ENCODE peak calls at places on chromosome 10, in six cellular contexts. P is AG04450, B is pancreas, R is lung, I is gastrocnemius medialis, Q is neural progenitor cell. G is an unnamed sample.

GRCh38 chr10:104931723-104932122 is 290.6 kb downstream of the SORCS3 start:
- DNase-seq in B (no peak), Q (no peak), R (no peak), I (no peak), P (no peak), G (no peak)

GRCh38 chr10:62054408-62054807 is 152.9 kb downstream of the ARID5B start:
- DNase-seq in R (no peak), P (no peak), I (no peak), B (no peak), Q (no peak), G (no peak)

GRCh38 chr10:526651-527312 is 162.7 kb downstream of the DIP2C start:
- DNase-seq in Q (peak; percentile 53), I (no peak), P (no peak), B (no peak), R (no peak), G (no peak)

GRCh38 chr10:133245439-133246235 is 8.0 kb downstream of the VENTX start:
- DNase-seq in P (no peak), Q (peak; percentile 42), I (no peak), B (no peak), R (no peak), G (no peak)

GRCh38 chr10:110864662-110865140 is 7.0 kb upstream of the PDCD4 start:
- DNase-seq in R (no peak), P (no peak), I (no peak), B (no peak), Q (no peak), G (no peak)

GRCh38 chr10:11443468-11444147 is 167.8 kb downstream of the USP6NL start:
- DNase-seq in R (no peak), P (no peak), Q (no peak), I (no peak), B (no peak), G (no peak)

GRCh38 chr10:14671383-14671782 is 103.3 kb downstream of the FAM107B start:
- DNase-seq in I (no peak), P (no peak), R (no peak), Q (peak; percentile 40), B (no peak), G (no peak)

GRCh38 chr10:117339569-117339968 is 35.7 kb downstream of the PDZD8 start:
- DNase-seq in Q (no peak), I (no peak), P (no peak), R (no peak), B (no peak), G (no peak)

GRCh38 chr10:18545626-18546025 is 105.8 kb downstream of the NSUN6 start:
- DNase-seq in Q (no peak), P (peak; percentile 24), B (no peak), R (no peak), I (no peak), G (no peak)

GRCh38 chr10:88062798-88063472 is 199.5 kb downstream of the PTEN start:
- DNase-seq in Q (no peak), B (no peak), I (no peak), P (peak; percentile 71), R (no peak), G (no peak)

GRCh38 chr10:34612446-34612845 is 202.7 kb downstream of the PARD3 start:
- DNase-seq in P (no peak), B (no peak), I (no peak), R (no peak), Q (no peak), G (no peak)

GRCh38 chr10:110346914-110347313 is 42.2 kb upstream of the SMNDC1 start:
- DNase-seq in I (no peak), B (no peak), Q (no peak), R (no peak), P (no peak), G (no peak)

GRCh38 chr10:31083765-31084184 is 52.1 kb upstream of the ZNF438 start:
- DNase-seq in I (peak; percentile 33), R (peak; percentile 54), B (peak; percentile 23), Q (peak; percentile 53), P (no peak), G (no peak)

GRCh38 chr10:47353351-47353750 is 5.2 kb downstream of the RBP3 start:
- DNase-seq in R (no peak), B (no peak), I (no peak), Q (no peak), P (no peak), G (no peak)

GRCh38 chr10:17665742-17666141 is 21.8 kb downstream of the STAM start:
- DNase-seq in P (peak; percentile 78), I (no peak), Q (no peak), R (no peak), B (no peak), G (no peak)

GRCh38 chr10:25575343-25575742 is 358.7 kb upstream of the MYO3A start:
- DNase-seq in P (no peak), R (no peak), Q (no peak), I (no peak), B (no peak), G (no peak)

GRCh38 chr10:25294032-25294926 is 119.5 kb downstream of the GPR158 start:
- DNase-seq in Q (no peak), B (no peak), R (no peak), P (no peak), I (no peak), G (no peak)

GRCh38 chr10:120019568-120019967 is 127.0 kb downstream of the SEC23IP start:
- DNase-seq in P (no peak), B (no peak), Q (no peak), R (no peak), I (no peak), G (no peak)

GRCh38 chr10:44334621-44335184 is 50.2 kb downstream of the CXCL12 start:
- DNase-seq in B (peak; percentile 6), P (peak; percentile 67), Q (no peak), R (no peak), I (peak; percentile 74), G (peak; percentile 31)

GRCh38 chr10:35409094-35409582 is 72.8 kb downstream of the CCNY start:
- DNase-seq in Q (no peak), P (peak; percentile 68), B (peak; percentile 80), I (peak; percentile 90), R (no peak), G (no peak)

GRCh38 chr10:22253578-22253882 is 35.7 kb upstream of the EBLN1 start:
- DNase-seq in Q (peak; percentile 72), R (peak; percentile 41), I (peak; percentile 17), B (no peak), P (no peak), G (no peak)

GRCh38 chr10:34801066-34801738 is 13.9 kb downstream of the PARD3 start:
- DNase-seq in B (no peak), P (no peak), Q (no peak), R (no peak), I (peak; percentile 53), G (no peak)

GRCh38 chr10:79274279-79275104 is 72.8 kb upstream of the PPIF start:
- DNase-seq in R (peak; percentile 69), P (no peak), I (peak; percentile 97), Q (no peak), B (peak; percentile 67), G (peak; percentile 97)

GRCh38 chr10:119304541-119304940 is 97.2 kb downstream of the GRK5 start:
- DNase-seq in P (no peak), R (no peak), B (no peak), I (no peak), Q (no peak), G (no peak)

DNA sequence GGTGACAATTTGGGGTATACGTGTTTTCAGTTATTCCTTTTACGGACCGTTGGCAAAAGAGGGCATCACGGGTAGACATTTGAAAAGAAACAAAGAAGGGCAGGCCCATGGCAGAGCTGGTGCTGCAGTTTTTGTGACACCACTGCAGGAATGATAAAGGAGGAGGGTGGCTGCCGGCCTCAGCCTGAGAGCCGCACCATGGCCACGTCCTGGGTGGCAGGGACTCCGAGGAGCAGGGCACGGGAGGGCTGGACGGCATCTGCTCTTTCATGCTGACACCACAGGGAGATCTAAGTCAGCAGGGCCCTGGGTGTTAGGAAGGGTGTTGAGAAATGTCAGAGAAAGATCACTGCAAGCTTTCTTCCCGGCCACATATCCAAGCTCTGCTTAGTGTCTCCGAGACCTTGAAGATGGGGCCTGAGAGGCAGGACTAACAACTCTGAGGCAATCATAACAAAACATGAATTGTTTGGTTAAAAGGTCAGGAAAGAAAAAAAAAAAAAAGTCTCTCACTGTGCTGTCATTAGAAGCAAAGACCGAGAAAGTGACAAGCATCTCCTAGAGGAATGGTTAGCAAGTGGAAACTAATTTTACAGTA is 36.6 kb downstream of the INSYN2A start:
- DNase-seq in R (no peak), Q (no peak), P (no peak), B (no peak), I (no peak), G (no peak)
- H3K27ac ChIP-seq in R (no peak overlapping the region), Q (no peak overlapping the region), P (no peak overlapping the region), B (no peak overlapping the region), I (no peak overlapping the region), G (no peak overlapping the region)

GRCh38 chr10:67401711-67402110 is 294.3 kb downstream of the CTNNA3 start:
- DNase-seq in B (no peak), I (no peak), P (no peak), Q (no peak), R (no peak), G (no peak)
- H3K4me3 ChIP-seq in B (no peak overlapping the region), I (no peak overlapping the region), P (no peak overlapping the region), Q (no peak overlapping the region), R (no peak overlapping the region), G (no peak overlapping the region)

DNA sequence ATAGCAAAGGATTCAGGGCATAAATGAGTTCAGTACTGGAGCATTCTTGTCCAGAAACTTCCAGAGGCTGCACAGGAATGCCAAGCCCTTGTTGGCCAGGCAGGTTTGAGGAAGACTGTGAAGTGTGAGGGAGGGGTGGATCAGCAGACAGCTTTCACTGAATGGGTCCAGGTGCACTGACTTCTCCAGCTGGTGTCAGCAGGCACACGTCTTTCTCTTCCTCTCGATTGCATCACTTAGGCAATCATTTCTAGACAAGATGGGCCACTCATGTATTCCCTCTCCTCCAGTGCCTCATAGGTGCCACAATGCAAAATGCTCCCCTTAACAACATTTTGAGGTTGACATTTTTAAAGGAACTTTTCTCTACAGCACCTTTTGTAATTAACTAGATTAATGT is 15.6 kb upstream of the PLEKHS1 start:
- DNase-seq in R (no peak), Q (peak; percentile 39), P (no peak), B (peak; percentile 22), I (no peak), G (no peak)
- TF ChIP-seq CTCF in R (no peak), Q (no peak), P (no peak), B (no peak), I (no peak), G (no peak)

GRCh38 chr10:75405201-75406143 is 3.9 kb upstream of the ZNF503 start:
- DNase-seq in Q (peak; percentile 78), I (no peak), B (peak; percentile 64), R (peak; percentile 54), P (no peak), G (no peak)

GRCh38 chr10:75408512-75408881 is 6.9 kb upstream of the ZNF503 start:
- DNase-seq in I (no peak), R (no peak), B (peak; percentile 42), Q (peak; percentile 63), P (no peak), G (no peak)

GRCh38 chr10:75406158-75407065 is 4.8 kb upstream of the ZNF503 start:
- DNase-seq in I (no peak), Q (peak; percentile 50), B (peak; percentile 25), P (no peak), R (no peak), G (no peak)

GRCh38 chr10:75407716-75408511 is 6.3 kb upstream of the ZNF503 start:
- DNase-seq in Q (peak; percentile 78), I (no peak), R (peak; percentile 51), P (no peak), B (peak; percentile 47), G (no peak)

DNA sequence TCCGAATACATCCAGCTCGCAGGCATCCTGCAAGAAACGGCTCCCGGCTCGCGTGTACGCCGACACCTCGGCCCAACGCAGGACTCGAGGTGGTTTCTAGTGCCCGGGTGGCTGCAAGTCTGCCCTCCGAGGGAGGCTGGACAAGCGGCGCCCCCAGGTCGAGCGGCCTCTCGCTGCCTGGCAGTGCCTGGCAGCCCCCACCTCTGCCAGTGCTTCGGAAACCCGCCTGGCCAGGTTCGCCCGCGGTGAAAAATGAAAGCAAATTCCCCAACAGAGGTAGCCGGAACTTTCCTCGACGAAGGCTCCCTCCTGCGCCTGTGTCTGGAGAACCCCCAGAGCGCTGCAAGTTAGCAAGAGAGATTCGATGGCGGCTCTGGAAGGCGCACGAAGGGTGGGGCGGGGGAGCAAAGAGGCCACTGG is 5.7 kb upstream of the ZNF503 start:
- DNase-seq in B (peak; percentile 42), I (no peak), P (no peak), R (peak; percentile 43), Q (peak; percentile 53), G (no peak)
- H3K27ac ChIP-seq in B (peak overlapping the region; percentile 97), I (no peak overlapping the region), P (no peak overlapping the region), R (no peak overlapping the region), Q (no peak overlapping the region), G (peak overlapping the region; percentile 88)